ENCODE peak calls at places on chromosome 20, in four cellular contexts. R is kidney, P is adrenal gland, X is tibial artery. B is an unnamed sample.
A peak's percentile ranks its signal among the peaks of the same experiment; 100 is the strongest.

GRCh38 chr20:1674361-1674760 is 16.8 kb upstream of the SIRPG start:
- DNase-seq in R (no peak), P (no peak), X (no peak), B (no peak)

GRCh38 chr20:38873050-38873581 is 53.1 kb upstream of the FAM83D start:
- DNase-seq in R (no peak), P (no peak), X (peak; percentile 48), B (peak; percentile 73)

GRCh38 chr20:1934578-1935573 is 39.7 kb downstream of the SIRPA start:
- DNase-seq in R (peak; percentile 90), P (peak; percentile 62), X (peak; percentile 97), B (no peak)

GRCh38 chr20:58143531-58143930 is 84.9 kb downstream of the ANKRD60 start:
- DNase-seq in R (no peak), P (no peak), X (peak; percentile 48), B (no peak)

GRCh38 chr20:44247131-44247571 is at the start of gene GDAP1L1:
- DNase-seq in R (no peak), P (peak; percentile 53), X (no peak), B (no peak)

GRCh38 chr20:36818831-36819230 is 45.3 kb upstream of the DSN1 start:
- DNase-seq in R (no peak), P (no peak), X (no peak), B (no peak)

GRCh38 chr20:20073851-20074252 is 21.5 kb downstream of the CFAP61 start:
- DNase-seq in R (no peak), P (no peak), X (no peak), B (no peak)

GRCh38 chr20:38308047-38308438 is 4.1 kb downstream of the BPI start:
- DNase-seq in R (no peak), P (no peak), X (no peak), B (no peak)

GRCh38 chr20:41426361-41426900 is 59.8 kb upstream of the EMILIN3 start:
- DNase-seq in R (no peak), P (no peak), X (no peak), B (no peak)

GRCh38 chr20:59569305-59569704 is 35.0 kb upstream of the PHACTR3 start:
- DNase-seq in R (no peak), P (no peak), X (no peak), B (no peak)

GRCh38 chr20:43840382-43841070 is 74.1 kb upstream of the TOX2 start:
- DNase-seq in R (no peak), P (no peak), X (no peak), B (peak; percentile 60)

GRCh38 chr20:42530855-42531674 is 658.6 kb downstream of the PTPRT start:
- DNase-seq in R (no peak), P (no peak), X (no peak), B (peak; percentile 40)

GRCh38 chr20:37376324-37376723 is 30.4 kb downstream of the SRC start:
- DNase-seq in R (no peak), P (no peak), X (no peak), B (no peak)

GRCh38 chr20:61185841-61186601 is 66.0 kb upstream of the CDH4 start:
- DNase-seq in R (no peak), P (no peak), X (no peak), B (no peak)

GRCh38 chr20:8388146-8388545 is 256.1 kb downstream of the PLCB1 start:
- DNase-seq in R (no peak), P (no peak), X (no peak), B (no peak)

GRCh38 chr20:50303573-50304500 is 113.2 kb downstream of the CEBPB start:
- DNase-seq in R (peak; percentile 92), P (peak; percentile 77), X (peak; percentile 86), B (no peak)

GRCh38 chr20:8293791-8294190 is 161.7 kb downstream of the PLCB1 start:
- DNase-seq in R (no peak), P (no peak), X (no peak), B (no peak)

GRCh38 chr20:18056174-18057105 is 1.3 kb downstream of the OVOL2 start:
- DNase-seq in R (peak; percentile 81), P (no peak), X (no peak), B (no peak)

GRCh38 chr20:44017905-44018683 is 103.4 kb downstream of the TOX2 start:
- DNase-seq in R (peak; percentile 82), P (peak; percentile 44), X (peak; percentile 80), B (no peak)

GRCh38 chr20:37229300-37229699 is 32.3 kb downstream of the GHRH start:
- DNase-seq in R (no peak), P (no peak), X (no peak), B (no peak)

GRCh38 chr20:41004561-41005360 is 23.9 kb upstream of the TOP1 start:
- DNase-seq in R (no peak), P (no peak), X (peak; percentile 48), B (peak; percentile 65)

GRCh38 chr20:62887147-62887859 is 25.7 kb upstream of the TCFL5 start:
- DNase-seq in R (no peak), P (peak; percentile 83), X (no peak), B (no peak)

GRCh38 chr20:36644032-36644712 is 1.8 kb downstream of the SLA2 start:
- DNase-seq in R (no peak), P (no peak), X (no peak), B (peak; percentile 69)

GRCh38 chr20:58524814-58525213 is 9.6 kb upstream of the APCDD1L start:
- DNase-seq in R (no peak), P (no peak), X (no peak), B (no peak)

GRCh38 chr20:32636821-32637220 is 36.9 kb downstream of the C20orf203 start:
- DNase-seq in R (no peak), P (no peak), X (no peak), B (no peak)

GRCh38 chr20:32637738-32638137 is 36.0 kb downstream of the C20orf203 start:
- DNase-seq in R (no peak), P (no peak), X (no peak), B (no peak)

GRCh38 chr20:32637311-32637710 is 36.4 kb downstream of the C20orf203 start:
- DNase-seq in R (no peak), P (no peak), X (no peak), B (no peak)

GRCh38 chr20:32639284-32639683 is 34.5 kb downstream of the C20orf203 start:
- DNase-seq in R (no peak), P (no peak), X (no peak), B (no peak)

GRCh38 chr20:32638848-32639247 is 34.9 kb downstream of the C20orf203 start:
- DNase-seq in R (no peak), P (no peak), X (no peak), B (no peak)
- TF ChIP-seq CTCF in R (no peak), P (no peak), X (no peak), B (no peak)

GRCh38 chr20:23420943-23421925 is at the start of gene NAPB:
- DNase-seq in R (peak; percentile 98), P (peak; percentile 95), X (peak; percentile 95), B (peak; percentile 96)
- TF ChIP-seq CTCF in R (peak; percentile 50), P (peak; percentile 90), X (peak; percentile 85), B (peak; percentile 49)

GRCh38 chr20:21643417-21643816 is 62.0 kb upstream of the PAX1 start:
- DNase-seq in R (no peak), P (no peak), X (no peak), B (no peak)

GRCh38 chr20:21640556-21640955 is 64.9 kb upstream of the PAX1 start:
- DNase-seq in R (no peak), P (no peak), X (no peak), B (peak; percentile 54)
- TF ChIP-seq CTCF in R (peak; percentile 38), P (no peak), X (no peak), B (peak; percentile 73)

DNA sequence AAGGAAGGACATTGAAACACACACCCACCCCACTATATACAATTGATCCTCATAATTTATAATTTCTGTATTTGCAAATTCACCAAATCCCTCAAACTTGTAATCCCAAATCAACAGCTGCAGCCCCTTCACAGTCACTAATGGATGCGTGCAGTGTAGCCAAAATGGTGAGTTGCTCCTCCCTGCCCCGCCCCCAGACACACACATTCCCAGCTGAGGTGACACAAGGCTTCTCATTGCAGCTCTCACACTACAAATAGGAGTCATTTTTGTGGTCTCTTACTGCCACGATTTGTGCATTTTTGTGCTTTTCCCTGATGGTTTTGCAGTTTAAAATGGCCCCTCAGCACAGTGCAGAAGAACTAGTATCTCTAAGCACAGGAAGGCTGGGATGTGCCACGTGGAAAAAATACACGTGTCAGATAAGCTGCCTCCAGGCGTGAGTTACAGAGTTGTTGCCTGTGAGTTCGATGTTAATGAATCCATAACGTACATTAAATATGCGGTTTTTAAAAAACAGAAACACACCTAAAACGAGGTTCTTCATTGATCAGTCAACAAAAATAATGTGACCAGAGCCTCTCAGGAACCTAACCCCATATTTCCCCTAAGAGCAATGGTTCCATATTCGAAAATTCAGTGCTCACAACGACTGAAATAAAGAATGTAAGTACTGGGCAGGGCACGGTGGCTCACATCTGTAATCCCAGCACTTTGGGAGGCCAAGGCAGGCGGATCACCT is 8.2 kb downstream of the ATP9A start:
- DNase-seq in R (no peak), P (no peak), X (no peak), B (no peak)
- TF ChIP-seq CTCF in R (no peak), P (no peak), X (no peak), B (no peak)

GRCh38 chr20:21389368-21389767 is 8.0 kb downstream of the NKX2-4 start:
- DNase-seq in R (no peak), P (no peak), X (no peak), B (no peak)
- TF ChIP-seq CTCF in R (no peak), P (no peak), X (no peak), B (no peak)

GRCh38 chr20:22180244-22180643 is 404.1 kb downstream of the FOXA2 start:
- DNase-seq in R (no peak), P (no peak), X (no peak), B (peak; percentile 1)
- TF ChIP-seq CTCF in R (no peak), P (no peak), X (no peak), B (peak; percentile 77)

GRCh38 chr20:3889489-3890409 is 562 bp downstream of the PANK2 start:
- DNase-seq in R (peak; percentile 86), P (peak; percentile 56), X (peak; percentile 74), B (peak; percentile 64)
- TF ChIP-seq CTCF in R (no peak), P (no peak), X (no peak), B (no peak)

GRCh38 chr20:33284937-33285336 is 1.9 kb downstream of the BPIFB1 start:
- DNase-seq in R (no peak), P (no peak), X (no peak), B (no peak)
- TF ChIP-seq CTCF in R (no peak), P (no peak), X (no peak), B (no peak)

DNA sequence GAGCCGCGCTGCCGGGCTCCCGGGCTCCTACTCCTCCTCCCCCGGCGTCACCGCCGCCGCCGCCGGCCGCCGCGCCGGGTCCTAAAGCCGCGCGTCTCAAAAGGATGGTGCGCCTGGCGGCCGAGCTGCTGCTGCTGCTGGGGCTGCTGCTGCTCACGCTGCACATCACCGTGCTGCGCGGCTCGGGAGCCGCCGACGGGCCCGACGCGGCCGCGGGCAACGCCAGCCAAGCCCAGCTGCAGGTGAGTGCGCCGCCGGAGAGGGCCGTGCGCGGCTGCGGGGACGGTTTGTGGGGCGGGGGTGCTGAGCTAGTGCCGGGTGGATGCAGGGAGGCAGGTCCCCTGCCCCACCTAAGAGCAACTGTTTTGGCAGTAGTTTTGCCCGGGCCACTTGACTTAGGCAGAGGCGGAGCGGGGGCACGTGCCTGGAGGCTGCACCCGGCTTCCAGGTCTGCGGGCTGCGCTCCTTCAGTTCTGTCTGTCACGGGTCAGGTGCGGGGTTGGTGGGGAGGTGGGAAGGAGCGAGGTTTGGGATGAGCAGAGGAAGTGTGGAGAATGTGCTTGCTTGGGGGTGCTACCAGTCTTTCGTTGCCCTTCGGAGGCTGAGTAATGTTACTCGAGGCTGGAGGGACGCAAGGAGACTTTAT is 722 bp downstream of the ISM1 start:
- DNase-seq in R (peak; percentile 84), P (peak; percentile 55), X (peak; percentile 72), B (no peak)
- TF ChIP-seq CTCF in R (no peak), P (peak; percentile 14), X (peak; percentile 11), B (no peak)